ENCODE peak calls at places on chromosome 3, in nine cellular contexts. M, W, Q, A, T, E, V, O and S are unnamed samples.

GRCh38 chr3:137099336-137099735 is 141.6 kb downstream of the IL20RB start:
- DNase-seq in E (no peak), O (no peak), Q (no peak), M (no peak), W (no peak), V (no peak), A (no peak), T (no peak), S (no peak)

GRCh38 chr3:24601500-24601899 is 106.8 kb upstream of the THRB start:
- DNase-seq in A (no peak), O (no peak), M (no peak), Q (no peak), W (no peak), E (no peak), V (no peak), T (no peak), S (no peak)

GRCh38 chr3:46062679-46063078 is 35.4 kb upstream of the XCR1 start:
- DNase-seq in E (no peak), M (no peak), Q (no peak), V (no peak), A (no peak), W (no peak), T (no peak), O (no peak), S (no peak)

GRCh38 chr3:185115371-185115770 is 37.5 kb downstream of the C3orf70 start:
- DNase-seq in V (no peak), E (no peak), O (no peak), Q (no peak), W (no peak), A (no peak), M (no peak), T (no peak), S (no peak)

GRCh38 chr3:43490640-43491185 is 131.1 kb downstream of the ANO10 start:
- DNase-seq in V (no peak), A (no peak), E (no peak), M (no peak), W (no peak), T (no peak), O (no peak), Q (no peak), S (no peak)

GRCh38 chr3:177357352-177358084 is 160.2 kb upstream of the TBL1XR1 start:
- DNase-seq in Q (no peak), W (peak; percentile 84), M (no peak), O (peak; percentile 77), T (no peak), A (no peak), V (peak; percentile 63), E (no peak), S (no peak)

GRCh38 chr3:65642903-65643302 is 395.8 kb downstream of the MAGI1 start:
- DNase-seq in V (no peak), A (no peak), M (no peak), W (no peak), O (no peak), Q (no peak), E (no peak), T (no peak), S (no peak)

GRCh38 chr3:184730924-184731323 is 19.1 kb upstream of the MAGEF1 start:
- DNase-seq in E (no peak), O (no peak), A (no peak), W (no peak), T (no peak), Q (no peak), M (no peak), V (no peak), S (no peak)

GRCh38 chr3:38655708-38656300 is 6.3 kb upstream of the SCN5A start:
- DNase-seq in V (peak; percentile 64), E (no peak), W (peak; percentile 54), Q (no peak), T (no peak), M (no peak), A (peak; percentile 47), O (peak; percentile 48), S (peak; percentile 43)

GRCh38 chr3:127263586-127264231 is 24.1 kb downstream of the PRR20G start:
- DNase-seq in T (no peak), V (no peak), E (no peak), A (no peak), W (no peak), Q (no peak), M (no peak), O (no peak), S (no peak)

GRCh38 chr3:8624612-8625011 is 20.0 kb downstream of the SSUH2 start:
- DNase-seq in V (no peak), W (no peak), Q (no peak), M (peak; percentile 37), O (no peak), A (no peak), T (no peak), E (no peak), S (no peak)

GRCh38 chr3:109050591-109051167 is 67.3 kb downstream of the MORC1 start:
- DNase-seq in E (no peak), A (peak; percentile 2), O (peak; percentile 5), Q (no peak), T (no peak), M (no peak), W (peak; percentile 49), V (peak; percentile 56), S (no peak)

GRCh38 chr3:161295325-161295724 is 74.2 kb downstream of the NMD3 start:
- DNase-seq in W (peak; percentile 45), E (no peak), A (no peak), M (no peak), V (no peak), O (no peak), Q (no peak), T (no peak), S (no peak)

GRCh38 chr3:136787226-136787793 is 31.6 kb upstream of the SLC35G2 start:
- DNase-seq in T (no peak), A (no peak), V (no peak), M (no peak), W (peak; percentile 56), Q (no peak), E (no peak), O (peak; percentile 22), S (no peak)

GRCh38 chr3:178436773-178437172 is 99.5 kb upstream of the KCNMB2 start:
- DNase-seq in A (no peak), Q (no peak), O (peak; percentile 58), V (peak; percentile 22), W (peak; percentile 72), T (peak; percentile 52), E (no peak), M (no peak), S (no peak)

GRCh38 chr3:107988464-107989156 is 102.2 kb downstream of the CD47 start:
- DNase-seq in W (peak; percentile 49), O (peak; percentile 40), M (peak; percentile 83), E (no peak), A (no peak), Q (peak; percentile 59), V (peak; percentile 35), T (no peak), S (no peak)

GRCh38 chr3:197599089-197599765 is 43.5 kb upstream of the BDH1 start:
- DNase-seq in T (peak; percentile 31), A (peak; percentile 82), M (peak; percentile 73), V (peak; percentile 66), E (peak; percentile 53), Q (peak; percentile 57), O (peak; percentile 83), W (peak; percentile 84), S (peak; percentile 79)

GRCh38 chr3:127566801-127567200 is 23.7 kb downstream of the TPRA1 start:
- DNase-seq in M (no peak), Q (no peak), V (no peak), T (no peak), A (no peak), E (no peak), W (no peak), O (no peak), S (no peak)

GRCh38 chr3:129305592-129306091 is 27.0 kb downstream of the HMCES start:
- DNase-seq in V (no peak), O (peak; percentile 95), M (peak; percentile 95), T (peak; percentile 57), E (peak; percentile 90), W (peak; percentile 95), A (peak; percentile 91), Q (peak; percentile 79), S (peak; percentile 62)
- TF ChIP-seq CTCF in V (no peak), O (no peak), M (no peak), T (no peak), E (no peak), W (no peak), A (no peak), Q (no peak), S (no peak)

GRCh38 chr3:37024092-37024491 is 30.8 kb downstream of the MLH1 start:
- DNase-seq in T (no peak), Q (no peak), A (no peak), O (peak; percentile 29), W (peak; percentile 30), E (no peak), M (no peak), V (no peak), S (no peak)
- TF ChIP-seq CTCF in T (peak; percentile 32), Q (peak; percentile 45), A (no peak), O (peak; percentile 49), W (peak; percentile 43), E (peak; percentile 45), M (peak; percentile 44), V (no peak), S (peak; percentile 39)

GRCh38 chr3:150740733-150741496 is 22.1 kb downstream of the SIAH2 start:
- DNase-seq in T (no peak), V (no peak), E (no peak), W (no peak), O (no peak), Q (peak; percentile 27), M (no peak), A (no peak), S (no peak)
- TF ChIP-seq CTCF in T (no peak), V (no peak), E (no peak), W (no peak), O (no peak), Q (no peak), M (no peak), A (no peak), S (no peak)

GRCh38 chr3:69065318-69065964 is 13.3 kb upstream of the TMF1 start:
- DNase-seq in O (no peak), A (no peak), T (no peak), W (no peak), Q (no peak), V (no peak), M (no peak), E (no peak), S (no peak)
- TF ChIP-seq CTCF in O (no peak), A (no peak), T (no peak), W (no peak), Q (no peak), V (no peak), M (no peak), E (no peak), S (no peak)

GRCh38 chr3:6989608-6990291 is 128.8 kb downstream of the GRM7 start:
- DNase-seq in Q (no peak), W (no peak), M (no peak), V (no peak), T (no peak), A (no peak), E (no peak), O (no peak), S (no peak)

GRCh38 chr3:6985848-6986247 is 124.9 kb downstream of the GRM7 start:
- DNase-seq in Q (no peak), W (no peak), M (no peak), O (no peak), T (no peak), A (no peak), E (no peak), V (no peak), S (no peak)
- TF ChIP-seq CTCF in Q (no peak), W (no peak), M (no peak), O (no peak), T (no peak), A (no peak), E (no peak), V (no peak), S (no peak)